ENCODE peak calls at places on chromosomes 12 and 14, in seven cellular contexts. L, D, G, P, Z, C and R are unnamed samples. For H3K4me1, the result is how much of the 10 kb centered on the place peaks cover.

GRCh38 chr14:56460469-56460868 is 119.1 kb upstream of the TMEM260 start:
- DNase-seq in L (no peak), D (no peak), G (no peak), P (no peak), Z (no peak), C (no peak), R (no peak)

GRCh38 chr14:51576899-51577298 is 74.8 kb upstream of the FRMD6 start:
- DNase-seq in L (no peak), D (no peak), G (no peak), P (peak), Z (no peak), C (no peak), R (no peak)

GRCh38 chr14:104514156-104514848 is 65.3 kb upstream of the C14orf180 start:
- DNase-seq in L (no peak), D (no peak), G (no peak), P (no peak), Z (peak), C (peak), R (no peak)

GRCh38 chr14:87252103-87252502 is 740.9 kb downstream of the GALC start:
- DNase-seq in L (no peak), D (no peak), G (no peak), P (no peak), Z (no peak), C (no peak), R (no peak)

GRCh38 chr12:46470975-46471374 is 98.4 kb upstream of the SLC38A2 start:
- DNase-seq in L (no peak), D (no peak), G (no peak), P (peak), Z (no peak), C (no peak), R (no peak)

GRCh38 chr12:125533434-125534029 is 468.3 kb downstream of the AACS start:
- DNase-seq in L (no peak), D (no peak), G (no peak), P (no peak), Z (no peak), C (peak), R (no peak)

GRCh38 chr12:46663297-46663696 is 162.5 kb downstream of the SLC38A4 start:
- DNase-seq in L (no peak), D (no peak), G (no peak), P (peak), Z (no peak), C (no peak), R (peak)

GRCh38 chr12:89597210-89597609 is 71.4 kb upstream of the POC1B start:
- DNase-seq in L (no peak), D (no peak), G (no peak), P (no peak), Z (no peak), C (no peak), R (no peak)

GRCh38 chr12:131287015-131287937 is 333.6 kb downstream of the ADGRD1 start:
- DNase-seq in L (no peak), D (no peak), G (peak), P (no peak), Z (no peak), C (no peak), R (no peak)

GRCh38 chr14:20656274-20656673 is 14.8 kb upstream of the OR6S1 start:
- DNase-seq in L (no peak), D (no peak), G (no peak), P (no peak), Z (no peak), C (no peak), R (no peak)
- H3K4me1 ChIP-seq in L (under half), D (under half), G (under half), P (under half), Z (under half), C (under half), R (under half)

DNA sequence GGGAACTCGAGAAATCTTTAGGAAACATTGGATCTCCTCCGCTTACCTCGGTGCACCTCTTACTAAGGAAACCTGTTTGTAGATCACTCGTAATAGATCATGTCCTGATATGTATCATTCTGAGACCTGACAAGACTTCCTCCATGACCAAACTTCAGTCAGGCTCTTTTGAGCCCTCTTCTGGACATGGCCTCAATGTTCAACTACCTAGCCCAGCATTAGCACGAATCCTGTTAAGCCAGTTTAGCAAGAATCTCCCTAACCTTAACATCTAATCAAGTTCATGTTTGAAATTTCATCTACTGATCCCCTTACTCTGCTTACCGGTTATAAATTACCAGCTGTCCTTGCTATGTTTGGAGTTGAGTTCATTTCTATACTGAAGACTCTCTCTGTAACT is 713.9 kb upstream of the USP15 start:
- DNase-seq in L (no peak), D (no peak), G (no peak), P (peak), Z (no peak), C (no peak), R (peak)
- TF ChIP-seq CTCF in L (no peak), D (no peak), G (no peak), P (peak), Z (no peak), C (no peak), R (peak)

GRCh38 chr12:95116773-95117172 is 43.4 kb upstream of the NR2C1 start:
- DNase-seq in L (no peak), D (no peak), G (no peak), P (peak), Z (peak), C (no peak), R (peak)

GRCh38 chr12:95116341-95116740 is 42.9 kb upstream of the NR2C1 start:
- DNase-seq in L (no peak), D (no peak), G (no peak), P (no peak), Z (no peak), C (no peak), R (no peak)

GRCh38 chr12:95117178-95117599 is 43.8 kb upstream of the NR2C1 start:
- DNase-seq in L (peak), D (peak), G (no peak), P (no peak), Z (no peak), C (no peak), R (no peak)

GRCh38 chr12:95114766-95115450 is 41.5 kb upstream of the NR2C1 start:
- DNase-seq in L (no peak), D (no peak), G (no peak), P (peak), Z (no peak), C (no peak), R (peak)

GRCh38 chr12:95115641-95116040 is 42.2 kb upstream of the NR2C1 start:
- DNase-seq in L (no peak), D (no peak), G (no peak), P (peak), Z (no peak), C (no peak), R (peak)
- H3K27ac ChIP-seq in L (peak), D (no peak), G (no peak), P (peak), Z (peak), C (no peak), R (peak)

GRCh38 chr12:10319414-10319813 is 11.7 kb downstream of the KLRD1 start:
- DNase-seq in L (no peak), D (no peak), G (no peak), P (no peak), Z (no peak), C (no peak), R (no peak)
- H3K4me1 ChIP-seq in L (under half), D (under half), G (under half), P (under half), Z (under half), C (under half), R (under half)

DNA sequence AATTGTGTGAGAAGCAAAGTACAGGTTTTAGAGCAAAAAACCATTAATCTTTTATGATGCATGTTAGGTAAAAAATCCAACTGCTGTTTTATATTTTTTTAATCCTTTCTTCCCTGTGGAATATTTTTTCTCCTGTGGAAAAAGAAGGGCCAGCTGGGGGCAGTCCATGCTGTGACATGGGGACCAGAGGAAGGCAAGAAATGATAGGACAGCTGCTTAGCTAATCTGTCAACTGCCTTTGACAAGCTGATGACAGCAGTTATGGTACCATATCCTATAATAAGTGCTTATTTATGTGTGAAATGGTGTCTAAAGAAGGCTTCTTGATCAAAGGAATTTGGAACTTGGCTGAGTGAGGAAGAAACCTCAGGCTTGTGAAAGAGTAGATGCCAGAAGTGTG is 452.4 kb upstream of the NOVA1 start:
- DNase-seq in L (no peak), D (no peak), G (no peak), P (no peak), Z (no peak), C (no peak), R (no peak)
- TF ChIP-seq CTCF in L (no peak), D (no peak), G (no peak), P (no peak), Z (no peak), C (no peak), R (no peak)